ENCODE peak calls at places on chromosomes 13 and 19, in nine cellular contexts. L is hippocampal formation; E is GDM1; J is progenitor cell of endocrine pancreas; G is stimulated activated CD8-positive, alpha-beta memory T cell treated with anti-CD3 and anti-CD28 coated beads, Interleukin-7, amount 100 ng/mL, for 48 hours; S is anterior cingulate cortex; X is hypothalamus; Q is AG08396; T is choroid plexus epithelial cell. O is an unnamed sample.

GRCh38 chr13:112759834-112760233 is 70.0 kb downstream of the ATP11A start:
- DNase-seq in S (no peak), L (no peak), X (no peak), E (no peak), Q (no peak), J (no peak), T (no peak), G (no peak), O (no peak)

GRCh38 chr13:45447050-45447661 is 17.6 kb upstream of the COG3 start:
- DNase-seq in Q (no peak), T (no peak), S (no peak), E (no peak), J (no peak), X (no peak), L (no peak), G (no peak), O (no peak)

GRCh38 chr19:51071006-51071405 is 6.1 kb upstream of the KLK13 start:
- DNase-seq in Q (no peak), G (no peak), T (no peak), S (no peak), L (no peak), J (no peak), X (no peak), E (no peak), O (no peak)

GRCh38 chr19:3346677-3347353 is 19.6 kb upstream of the NFIC start:
- DNase-seq in L (peak), E (no peak), Q (peak), J (no peak), X (peak), G (no peak), T (no peak), S (peak), O (peak)

GRCh38 chr13:50267917-50268316 is 252.7 kb downstream of the KCNRG start:
- DNase-seq in S (no peak), J (no peak), Q (no peak), E (no peak), T (no peak), X (no peak), L (no peak), G (no peak), O (no peak)

GRCh38 chr13:106986033-106986484 is 418.1 kb upstream of the ARGLU1 start:
- DNase-seq in J (no peak), E (no peak), T (peak), X (no peak), Q (no peak), G (no peak), L (no peak), S (no peak), O (no peak)

GRCh38 chr19:49436381-49437017 is 4.8 kb downstream of the SLC17A7 start:
- DNase-seq in Q (no peak), J (no peak), T (no peak), L (no peak), X (no peak), S (no peak), E (no peak), G (peak), O (no peak)

GRCh38 chr19:35655600-35655999 is 7.5 kb downstream of the COX6B1 start:
- DNase-seq in G (no peak), X (no peak), L (no peak), E (no peak), T (no peak), Q (no peak), J (no peak), S (no peak), O (no peak)

GRCh38 chr19:1062387-1063029 is 4.5 kb upstream of the ARHGAP45 start:
- DNase-seq in G (no peak), X (no peak), T (no peak), Q (no peak), J (no peak), S (no peak), L (no peak), E (no peak), O (no peak)

GRCh38 chr19:50921391-50922315 is 10.5 kb upstream of the KLK4 start:
- DNase-seq in S (no peak), G (no peak), Q (no peak), E (no peak), L (no peak), J (no peak), T (peak), X (no peak), O (no peak)

GRCh38 chr13:22173605-22174004 is 502.7 kb downstream of the FGF9 start:
- DNase-seq in T (peak), E (no peak), L (no peak), X (no peak), G (no peak), Q (peak), S (no peak), J (no peak), O (peak)

GRCh38 chr13:109330941-109331340 is 455.4 kb downstream of the IRS2 start:
- DNase-seq in L (no peak), Q (peak), X (no peak), T (peak), G (no peak), S (no peak), J (no peak), E (no peak), O (no peak)

GRCh38 chr13:90717451-90717936 is 630.0 kb upstream of the MIR17HG start:
- DNase-seq in G (no peak), X (no peak), E (no peak), J (no peak), T (peak), Q (no peak), S (no peak), L (no peak), O (peak)

GRCh38 chr13:107743523-107743922 is 471.8 kb downstream of the LIG4 start:
- DNase-seq in E (no peak), T (no peak), L (no peak), S (no peak), Q (no peak), X (no peak), G (no peak), J (no peak), O (no peak)

GRCh38 chr13:92307752-92308151 is 909.3 kb downstream of the GPC5 start:
- DNase-seq in J (no peak), X (no peak), T (no peak), Q (no peak), G (no peak), S (no peak), L (no peak), E (no peak), O (no peak)

GRCh38 chr19:27754700-27755099 is 1458.3 kb downstream of the UQCRFS1 start:
- DNase-seq in J (no peak), G (no peak), X (no peak), L (no peak), T (no peak), Q (no peak), S (no peak), E (no peak), O (no peak)